ENCODE peak calls at places on chromosomes 5 and 9, in ten cellular contexts. One of them, this sample, is unnamed. For H3K36me3, the result is how much of the 10 kb centered on the place peaks cover.

GRCh38 chr5:44845777-44846176 is 37.0 kb downstream of the MRPS30 start:
- DNase-seq in ovary: no peak
- DNase-seq in effector memory CD4-positive, alpha-beta T cell: no peak
- DNase-seq in Peyer's patch: no peak
- DNase-seq in tibial artery: no peak
- DNase-seq in K562: no peak
- DNase-seq in aorta: no peak
- DNase-seq in mammary epithelial cell: no peak
- DNase-seq in endothelial cell of umbilical vein: no peak
- DNase-seq in cardiac muscle cell: no peak
- DNase-seq in this sample: no peak

GRCh38 chr9:129141066-129142041 is 30.1 kb downstream of the PTPA start:
- DNase-seq in mammary epithelial cell: peak
- DNase-seq in endothelial cell of umbilical vein: peak
- DNase-seq in ovary: peak
- DNase-seq in aorta: no peak
- DNase-seq in Peyer's patch: peak
- DNase-seq in cardiac muscle cell: no peak
- DNase-seq in effector memory CD4-positive, alpha-beta T cell: no peak
- DNase-seq in K562: no peak
- DNase-seq in tibial artery: peak
- DNase-seq in this sample: peak

GRCh38 chr5:170173227-170173626 is 59.6 kb upstream of the C5orf58 start:
- DNase-seq in effector memory CD4-positive, alpha-beta T cell: no peak
- DNase-seq in tibial artery: no peak
- DNase-seq in Peyer's patch: no peak
- DNase-seq in aorta: no peak
- DNase-seq in endothelial cell of umbilical vein: no peak
- DNase-seq in mammary epithelial cell: peak
- DNase-seq in K562: no peak
- DNase-seq in ovary: no peak
- DNase-seq in cardiac muscle cell: no peak
- DNase-seq in this sample: no peak

GRCh38 chr5:5239191-5239590 is 99.1 kb downstream of the ADAMTS16 start:
- DNase-seq in Peyer's patch: no peak
- DNase-seq in K562: no peak
- DNase-seq in mammary epithelial cell: no peak
- DNase-seq in aorta: no peak
- DNase-seq in endothelial cell of umbilical vein: no peak
- DNase-seq in ovary: no peak
- DNase-seq in tibial artery: no peak
- DNase-seq in effector memory CD4-positive, alpha-beta T cell: no peak
- DNase-seq in cardiac muscle cell: no peak
- DNase-seq in this sample: no peak

GRCh38 chr9:37667706-37668672 is 17.2 kb downstream of the FRMPD1 start:
- DNase-seq in aorta: no peak
- DNase-seq in cardiac muscle cell: peak
- DNase-seq in K562: no peak
- DNase-seq in ovary: no peak
- DNase-seq in mammary epithelial cell: no peak
- DNase-seq in effector memory CD4-positive, alpha-beta T cell: no peak
- DNase-seq in endothelial cell of umbilical vein: no peak
- DNase-seq in tibial artery: no peak
- DNase-seq in Peyer's patch: no peak
- DNase-seq in this sample: peak

GRCh38 chr5:108748010-108748353 is 285 bp downstream of the FER start:
- DNase-seq in cardiac muscle cell: peak
- DNase-seq in Peyer's patch: no peak
- DNase-seq in effector memory CD4-positive, alpha-beta T cell: no peak
- DNase-seq in K562: no peak
- DNase-seq in ovary: no peak
- DNase-seq in aorta: no peak
- DNase-seq in endothelial cell of umbilical vein: no peak
- DNase-seq in tibial artery: no peak
- DNase-seq in mammary epithelial cell: no peak
- DNase-seq in this sample: no peak

GRCh38 chr5:133006653-133007052 is 19.7 kb downstream of the ZCCHC10 start:
- DNase-seq in tibial artery: no peak
- DNase-seq in Peyer's patch: no peak
- DNase-seq in mammary epithelial cell: no peak
- DNase-seq in ovary: no peak
- DNase-seq in aorta: no peak
- DNase-seq in effector memory CD4-positive, alpha-beta T cell: no peak
- DNase-seq in cardiac muscle cell: no peak
- DNase-seq in endothelial cell of umbilical vein: no peak
- DNase-seq in K562: no peak
- DNase-seq in this sample: no peak

GRCh38 chr5:135740475-135740874 is 94.0 kb upstream of the SLC25A48 start:
- DNase-seq in K562: no peak
- DNase-seq in Peyer's patch: no peak
- DNase-seq in aorta: no peak
- DNase-seq in endothelial cell of umbilical vein: no peak
- DNase-seq in tibial artery: no peak
- DNase-seq in ovary: no peak
- DNase-seq in cardiac muscle cell: peak
- DNase-seq in mammary epithelial cell: no peak
- DNase-seq in effector memory CD4-positive, alpha-beta T cell: no peak
- DNase-seq in this sample: no peak

GRCh38 chr9:97322105-97322504 is 14.6 kb downstream of the CCDC180 start:
- DNase-seq in Peyer's patch: no peak
- DNase-seq in cardiac muscle cell: no peak
- DNase-seq in endothelial cell of umbilical vein: no peak
- DNase-seq in mammary epithelial cell: no peak
- DNase-seq in aorta: no peak
- DNase-seq in effector memory CD4-positive, alpha-beta T cell: no peak
- DNase-seq in ovary: no peak
- DNase-seq in K562: no peak
- DNase-seq in tibial artery: no peak
- DNase-seq in this sample: no peak

GRCh38 chr9:69385474-69386091 is 60.6 kb downstream of the ENTREP1 start:
- DNase-seq in endothelial cell of umbilical vein: peak
- DNase-seq in tibial artery: no peak
- DNase-seq in mammary epithelial cell: no peak
- DNase-seq in K562: no peak
- DNase-seq in cardiac muscle cell: no peak
- DNase-seq in aorta: no peak
- DNase-seq in ovary: no peak
- DNase-seq in effector memory CD4-positive, alpha-beta T cell: no peak
- DNase-seq in Peyer's patch: no peak
- DNase-seq in this sample: no peak

GRCh38 chr9:89661956-89662717 is 57.3 kb downstream of the GADD45G start:
- DNase-seq in effector memory CD4-positive, alpha-beta T cell: no peak
- DNase-seq in cardiac muscle cell: peak
- DNase-seq in ovary: peak
- DNase-seq in Peyer's patch: peak
- DNase-seq in tibial artery: peak
- DNase-seq in aorta: peak
- DNase-seq in endothelial cell of umbilical vein: peak
- DNase-seq in K562: peak
- DNase-seq in mammary epithelial cell: peak
- DNase-seq in this sample: peak

GRCh38 chr5:59543826-59544442 is 349.6 kb downstream of the PDE4D start:
- DNase-seq in cardiac muscle cell: no peak
- DNase-seq in K562: no peak
- DNase-seq in mammary epithelial cell: no peak
- DNase-seq in aorta: no peak
- DNase-seq in endothelial cell of umbilical vein: no peak
- DNase-seq in effector memory CD4-positive, alpha-beta T cell: no peak
- DNase-seq in ovary: no peak
- DNase-seq in Peyer's patch: no peak
- DNase-seq in tibial artery: no peak
- DNase-seq in this sample: no peak

GRCh38 chr5:143673676-143674468 is 138.1 kb upstream of the HMHB1 start:
- DNase-seq in Peyer's patch: no peak
- DNase-seq in endothelial cell of umbilical vein: no peak
- DNase-seq in K562: no peak
- DNase-seq in ovary: no peak
- DNase-seq in effector memory CD4-positive, alpha-beta T cell: no peak
- DNase-seq in mammary epithelial cell: peak
- DNase-seq in tibial artery: no peak
- DNase-seq in cardiac muscle cell: no peak
- DNase-seq in aorta: no peak
- DNase-seq in this sample: no peak

GRCh38 chr5:151770383-151771258 is 1.1 kb upstream of the G3BP1 start:
- DNase-seq in endothelial cell of umbilical vein: peak
- DNase-seq in tibial artery: peak
- DNase-seq in mammary epithelial cell: peak
- DNase-seq in aorta: peak
- DNase-seq in ovary: peak
- DNase-seq in effector memory CD4-positive, alpha-beta T cell: no peak
- DNase-seq in Peyer's patch: peak
- DNase-seq in K562: peak
- DNase-seq in cardiac muscle cell: peak
- DNase-seq in this sample: peak

DNA sequence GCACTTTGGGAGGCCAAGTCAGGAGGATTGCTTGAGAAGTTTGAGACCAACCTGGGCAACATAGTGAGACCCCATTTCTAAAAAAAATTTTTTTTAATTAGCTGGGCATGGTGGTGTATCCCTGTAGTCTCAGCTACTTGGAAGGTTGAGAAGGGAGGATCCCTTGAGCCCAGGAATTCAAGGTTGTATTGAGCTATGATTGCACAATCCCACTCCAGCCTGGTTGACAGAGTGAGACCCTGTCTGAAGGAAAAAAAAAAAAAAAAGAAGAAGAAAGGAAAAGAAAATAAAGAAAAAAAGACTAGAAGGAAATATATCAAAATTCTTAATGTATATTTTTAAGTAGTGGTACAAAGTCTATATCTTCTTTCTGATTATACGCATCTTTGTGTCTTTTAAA is 28.8 kb upstream of the PCDHB1 start:
- DNase-seq in mammary epithelial cell: no peak
- DNase-seq in cardiac muscle cell: no peak
- DNase-seq in endothelial cell of umbilical vein: no peak
- DNase-seq in aorta: no peak
- DNase-seq in ovary: no peak
- DNase-seq in tibial artery: no peak
- DNase-seq in Peyer's patch: no peak
- DNase-seq in K562: no peak
- DNase-seq in effector memory CD4-positive, alpha-beta T cell: no peak
- DNase-seq in this sample: no peak
- H3K36me3 ChIP-seq in mammary epithelial cell: under half
- H3K36me3 ChIP-seq in cardiac muscle cell: under half
- H3K36me3 ChIP-seq in endothelial cell of umbilical vein: under half
- H3K36me3 ChIP-seq in aorta: under half
- H3K36me3 ChIP-seq in ovary: under half
- H3K36me3 ChIP-seq in tibial artery: under half
- H3K36me3 ChIP-seq in Peyer's patch: under half
- H3K36me3 ChIP-seq in K562: under half
- H3K36me3 ChIP-seq in effector memory CD4-positive, alpha-beta T cell: under half
- H3K36me3 ChIP-seq in this sample: under half

DNA sequence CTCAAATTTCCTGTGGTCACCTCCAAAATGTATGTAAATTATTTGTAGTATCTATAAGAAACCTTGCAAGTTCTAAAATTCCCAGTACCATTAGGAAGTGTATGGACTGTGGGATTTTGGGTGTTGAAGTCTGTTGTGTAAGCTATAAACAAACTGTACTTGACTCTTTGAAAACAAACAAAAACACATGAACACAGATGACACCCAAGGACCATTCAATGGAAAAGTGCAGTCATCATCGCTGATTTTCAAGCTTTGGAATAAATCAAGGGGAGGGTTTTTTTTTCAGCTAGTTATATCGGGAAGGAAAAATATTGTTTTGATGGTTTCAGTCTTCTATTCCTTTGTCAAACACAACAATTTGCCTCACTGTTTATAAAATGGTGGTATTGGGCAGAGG is 49.6 kb downstream of the ELL2 start:
- DNase-seq in endothelial cell of umbilical vein: no peak
- DNase-seq in tibial artery: no peak
- DNase-seq in aorta: no peak
- DNase-seq in K562: no peak
- DNase-seq in Peyer's patch: no peak
- DNase-seq in ovary: no peak
- DNase-seq in cardiac muscle cell: no peak
- DNase-seq in mammary epithelial cell: no peak
- DNase-seq in effector memory CD4-positive, alpha-beta T cell: no peak
- DNase-seq in this sample: no peak
- H3K27ac ChIP-seq in endothelial cell of umbilical vein: no peak
- H3K27ac ChIP-seq in tibial artery: no peak
- H3K27ac ChIP-seq in aorta: no peak
- H3K27ac ChIP-seq in K562: no peak
- H3K27ac ChIP-seq in Peyer's patch: no peak
- H3K27ac ChIP-seq in ovary: no peak
- H3K27ac ChIP-seq in cardiac muscle cell: no peak
- H3K27ac ChIP-seq in mammary epithelial cell: no peak
- H3K27ac ChIP-seq in effector memory CD4-positive, alpha-beta T cell: no peak
- H3K27ac ChIP-seq in this sample: no peak

DNA sequence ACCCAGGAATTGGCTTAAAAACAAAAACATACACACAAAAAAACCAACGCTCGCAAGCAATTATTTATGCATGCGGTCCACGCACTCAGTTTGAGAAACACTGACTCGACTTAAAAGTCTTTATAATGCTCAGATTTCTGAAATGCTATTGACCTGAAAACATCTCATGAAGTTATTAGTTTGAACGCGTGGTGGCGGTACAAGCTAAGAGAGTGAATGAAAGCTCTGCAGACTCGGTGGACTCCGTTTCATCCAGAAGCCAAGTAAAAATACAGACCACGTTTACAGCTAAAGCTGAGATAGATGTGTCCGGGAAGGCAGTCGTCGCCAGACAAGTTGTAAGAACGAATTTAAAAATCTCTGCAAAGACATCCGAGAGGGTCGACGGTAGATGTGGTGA is at the start of gene PCDHB6:
- DNase-seq in aorta: no peak
- DNase-seq in mammary epithelial cell: peak
- DNase-seq in endothelial cell of umbilical vein: peak
- DNase-seq in ovary: no peak
- DNase-seq in Peyer's patch: no peak
- DNase-seq in effector memory CD4-positive, alpha-beta T cell: no peak
- DNase-seq in K562: no peak
- DNase-seq in cardiac muscle cell: no peak
- DNase-seq in tibial artery: no peak
- DNase-seq in this sample: no peak
- H3K4me3 ChIP-seq in aorta: no peak
- H3K4me3 ChIP-seq in mammary epithelial cell: peak
- H3K4me3 ChIP-seq in endothelial cell of umbilical vein: no peak
- H3K4me3 ChIP-seq in ovary: no peak
- H3K4me3 ChIP-seq in Peyer's patch: no peak
- H3K4me3 ChIP-seq in effector memory CD4-positive, alpha-beta T cell: no peak
- H3K4me3 ChIP-seq in K562: no peak
- H3K4me3 ChIP-seq in cardiac muscle cell: no peak
- H3K4me3 ChIP-seq in tibial artery: peak
- H3K4me3 ChIP-seq in this sample: no peak

GRCh38 chr9:92276223-92277007 is 17.1 kb downstream of the IARS1 start:
- DNase-seq in endothelial cell of umbilical vein: no peak
- DNase-seq in aorta: no peak
- DNase-seq in cardiac muscle cell: no peak
- DNase-seq in K562: no peak
- DNase-seq in mammary epithelial cell: peak
- DNase-seq in Peyer's patch: no peak
- DNase-seq in ovary: no peak
- DNase-seq in effector memory CD4-positive, alpha-beta T cell: no peak
- DNase-seq in tibial artery: no peak
- DNase-seq in this sample: no peak
- H3K36me3 ChIP-seq in endothelial cell of umbilical vein: under half
- H3K36me3 ChIP-seq in aorta: under half
- H3K36me3 ChIP-seq in cardiac muscle cell: half or more
- H3K36me3 ChIP-seq in K562: half or more
- H3K36me3 ChIP-seq in mammary epithelial cell: half or more
- H3K36me3 ChIP-seq in Peyer's patch: half or more
- H3K36me3 ChIP-seq in ovary: under half
- H3K36me3 ChIP-seq in effector memory CD4-positive, alpha-beta T cell: half or more
- H3K36me3 ChIP-seq in tibial artery: half or more
- H3K36me3 ChIP-seq in this sample: half or more